ENCODE peak calls at places on chromosomes 12 and 14, in five cellular contexts. K is activated CD4-positive, CD25-positive, alpha-beta regulatory T cell treated with anti-CD3 and anti-CD28 coated beads, Interleukin-2, amount 50 U/mL, for 72 hours; I is activated CD8-positive, alpha-beta memory T cell treated with anti-CD3 and anti-CD28 coated beads, Interleukin-2, amount 50 U/mL, for 48 hours; S is IMR-90; O is NAMALWA. D is an unnamed sample.

GRCh38 chr12:124359671-124360581 is 65.0 kb downstream of the RFLNA start:
- DNase-seq in I (no peak), K (no peak), S (no peak), O (no peak), D (peak)

GRCh38 chr14:106044949-106045596 is 518.7 kb downstream of the TMEM121 start:
- DNase-seq in S (no peak), O (peak), I (peak), K (peak), D (peak)

GRCh38 chr12:121611306-121611705 is 15.0 kb upstream of the ORAI1 start:
- DNase-seq in O (peak), K (peak), I (peak), S (no peak), D (no peak)

GRCh38 chr14:50371546-50371945 is 25.1 kb downstream of the CDKL1 start:
- DNase-seq in I (no peak), O (no peak), K (no peak), S (no peak), D (no peak)

GRCh38 chr14:102654298-102654697 is 61.8 kb downstream of the RCOR1 start:
- DNase-seq in I (no peak), K (no peak), S (no peak), O (no peak), D (no peak)

GRCh38 chr14:70096866-70097265 is 91.9 kb downstream of the SLC8A3 start:
- DNase-seq in O (no peak), S (peak), K (no peak), I (no peak), D (peak)

GRCh38 chr12:5318874-5319273 is 113.0 kb upstream of the NTF3 start:
- DNase-seq in I (no peak), K (no peak), S (peak), O (no peak), D (no peak)

GRCh38 chr12:113325938-113326337 is 9.0 kb downstream of the SLC8B1 start:
- DNase-seq in I (no peak), K (no peak), O (no peak), S (peak), D (no peak)

GRCh38 chr14:35341454-35342159 is 49.4 kb downstream of the PSMA6 start:
- DNase-seq in I (no peak), K (no peak), O (no peak), S (peak), D (peak)

GRCh38 chr14:87457727-87458126 is 535.3 kb downstream of the GALC start:
- DNase-seq in K (no peak), O (no peak), I (no peak), S (no peak), D (peak)

GRCh38 chr12:27337376-27337775 is 4.7 kb downstream of the BMAL2 start:
- DNase-seq in I (no peak), S (no peak), O (no peak), K (no peak), D (no peak)